ENCODE peak calls at places on chromosomes 2 and 18, in six cellular contexts. I is heart right ventricle; T is gastrocnemius medialis; N is brain microvascular endothelial cell; Y is NCI-H2081; W is activated CD4-positive, CD25-positive, alpha-beta regulatory T cell treated with anti-CD3 and anti-CD28 coated beads, Interleukin-2, amount 50 U/mL, for 72 hours. A is an unnamed sample.

GRCh38 chr18:62445386-62445917 is 77.4 kb upstream of the ZCCHC2 start:
- DNase-seq in Y (peak), T (no peak), N (no peak), I (no peak), W (no peak), A (no peak)

GRCh38 chr2:136424112-136424511 is 306.2 kb upstream of the CXCR4 start:
- DNase-seq in I (no peak), W (no peak), N (no peak), Y (no peak), T (no peak), A (no peak)

GRCh38 chr2:161651547-161651946 is 27.3 kb downstream of the SLC4A10 start:
- DNase-seq in Y (no peak), I (no peak), N (no peak), T (no peak), W (no peak), A (no peak)

GRCh38 chr2:169828141-169828811 is 1.0 kb downstream of the UBR3 start:
- DNase-seq in N (peak), T (peak), W (peak), I (peak), Y (peak), A (peak)

GRCh38 chr2:105291981-105292380 is 37.6 kb downstream of the TGFBRAP1 start:
- DNase-seq in T (no peak), Y (no peak), W (no peak), N (no peak), I (no peak), A (no peak)

GRCh38 chr2:182827182-182827879 is 39.1 kb downstream of the FRZB start:
- DNase-seq in W (no peak), I (no peak), Y (no peak), T (no peak), N (no peak), A (no peak)

GRCh38 chr2:85019121-85019520 is 48.2 kb downstream of the KCMF1 start:
- DNase-seq in T (no peak), W (no peak), N (no peak), I (no peak), Y (no peak), A (no peak)

GRCh38 chr2:239930871-239931771 is 94.0 kb downstream of the NDUFA10 start:
- DNase-seq in T (peak), I (peak), W (peak), N (no peak), Y (no peak), A (no peak)

GRCh38 chr2:33812707-33813106 is 213.6 kb upstream of the FAM98A start:
- DNase-seq in N (no peak), Y (no peak), I (no peak), W (no peak), T (no peak), A (peak)

A was measured in OCI-M1.